ENCODE peak calls at places on chromosomes 13 and 19, in ten cellular contexts. M, T, H, R, Y, F, O, J, W and P are unnamed samples. For H3K9me3, the result is how much of the 10 kb centered on the place peaks cover.

GRCh38 chr13:106499905-106500304 is 35.6 kb downstream of the EFNB2 start:
- DNase-seq in M (no peak), T (no peak), H (no peak), R (no peak), Y (no peak), F (no peak), O (peak), J (no peak), W (no peak), P (no peak)

GRCh38 chr19:14375055-14375581 is 6.1 kb upstream of the ADGRE5 start:
- DNase-seq in M (no peak), T (no peak), H (no peak), R (peak), Y (no peak), F (peak), O (no peak), J (peak), W (no peak), P (peak)

GRCh38 chr19:23273022-23273593 is 22.9 kb upstream of the ZNF724 start:
- DNase-seq in M (no peak), T (no peak), H (no peak), R (no peak), Y (no peak), F (peak), O (no peak), J (no peak), W (no peak), P (no peak)

GRCh38 chr13:28872427-28873176 is 52.5 kb downstream of the MTUS2 start:
- DNase-seq in M (no peak), T (no peak), H (no peak), R (no peak), Y (no peak), F (no peak), O (no peak), J (no peak), W (no peak), P (no peak)

GRCh38 chr19:39497850-39498261 is 891 bp upstream of the DLL3 start:
- DNase-seq in M (peak), T (no peak), H (no peak), R (no peak), Y (peak), F (no peak), O (peak), J (no peak), W (peak), P (no peak)

GRCh38 chr13:99577934-99578917 is 77.0 kb downstream of the TM9SF2 start:
- DNase-seq in M (peak), T (no peak), H (no peak), R (no peak), Y (no peak), F (no peak), O (peak), J (no peak), W (peak), P (no peak)

GRCh38 chr13:79312456-79312855 is 93.6 kb downstream of the RBM26 start:
- DNase-seq in M (peak), T (no peak), H (no peak), R (no peak), Y (no peak), F (no peak), O (peak), J (no peak), W (no peak), P (no peak)

GRCh38 chr13:52092087-52092486 is 36.8 kb downstream of the NEK5 start:
- DNase-seq in M (no peak), T (no peak), H (no peak), R (no peak), Y (no peak), F (no peak), O (no peak), J (no peak), W (no peak), P (no peak)

GRCh38 chr13:83546476-83546875 is 335.8 kb downstream of the SLITRK1 start:
- DNase-seq in M (no peak), T (no peak), H (no peak), R (no peak), Y (no peak), F (no peak), O (peak), J (no peak), W (no peak), P (no peak)

GRCh38 chr13:19592657-19593175 is 31.4 kb upstream of the TPTE2 start:
- DNase-seq in M (no peak), T (no peak), H (no peak), R (no peak), Y (no peak), F (no peak), O (no peak), J (no peak), W (no peak), P (no peak)

GRCh38 chr13:74570046-74570445 is 435.8 kb upstream of the KLF12 start:
- DNase-seq in M (no peak), T (no peak), H (no peak), R (no peak), Y (no peak), F (no peak), O (no peak), J (no peak), W (no peak), P (no peak)

GRCh38 chr13:20414475-20415287 is 111.0 kb downstream of the CRYL1 start:
- DNase-seq in M (no peak), T (no peak), H (no peak), R (no peak), Y (no peak), F (no peak), O (no peak), J (no peak), W (no peak), P (no peak)

GRCh38 chr13:94079876-94080275 is 399.6 kb downstream of the DCT start:
- DNase-seq in M (peak), T (no peak), H (no peak), R (no peak), Y (no peak), F (no peak), O (peak), J (no peak), W (no peak), P (no peak)

GRCh38 chr19:28633223-28634030 is 579.5 kb downstream of the UQCRFS1 start:
- DNase-seq in M (peak), T (no peak), H (no peak), R (no peak), Y (peak), F (peak), O (peak), J (peak), W (peak), P (no peak)

GRCh38 chr19:24062222-24062621 is 24.8 kb upstream of the ZNF254 start:
- DNase-seq in M (no peak), T (no peak), H (no peak), R (no peak), Y (no peak), F (no peak), O (no peak), J (no peak), W (no peak), P (no peak)

GRCh38 chr19:47111081-47111589 is 2.4 kb downstream of the ZC3H4 start:
- DNase-seq in M (no peak), T (no peak), H (no peak), R (peak), Y (no peak), F (no peak), O (no peak), J (peak), W (no peak), P (no peak)

GRCh38 chr19:34669305-34669704 is 7.7 kb downstream of the SCGB2B2 start:
- DNase-seq in M (no peak), T (no peak), H (no peak), R (no peak), Y (no peak), F (no peak), O (no peak), J (no peak), W (no peak), P (no peak)

GRCh38 chr19:40392123-40392522 is 2.1 kb upstream of the HIPK4 start:
- DNase-seq in M (no peak), T (no peak), H (no peak), R (no peak), Y (no peak), F (no peak), O (no peak), J (no peak), W (no peak), P (no peak)

GRCh38 chr19:14497347-14497921 is 1.5 kb upstream of the GIPC1 start:
- DNase-seq in M (no peak), T (no peak), H (no peak), R (no peak), Y (peak), F (no peak), O (peak), J (no peak), W (peak), P (no peak)

GRCh38 chr13:112997188-112998135 is 28.4 kb downstream of the MCF2L start:
- DNase-seq in M (no peak), T (no peak), H (no peak), R (no peak), Y (no peak), F (no peak), O (no peak), J (no peak), W (no peak), P (no peak)

GRCh38 chr13:107669356-107669755 is 546.0 kb downstream of the LIG4 start:
- DNase-seq in M (no peak), T (no peak), H (no peak), R (no peak), Y (no peak), F (no peak), O (no peak), J (no peak), W (no peak), P (no peak)

GRCh38 chr19:10295305-10295846 is 5.6 kb downstream of the ICAM5 start:
- DNase-seq in M (no peak), T (no peak), H (no peak), R (peak), Y (no peak), F (peak), O (peak), J (peak), W (peak), P (no peak)

GRCh38 chr13:112980441-112980840 is 11.4 kb downstream of the MCF2L start:
- DNase-seq in M (no peak), T (no peak), H (no peak), R (no peak), Y (no peak), F (no peak), O (no peak), J (no peak), W (no peak), P (no peak)

GRCh38 chr13:21812192-21812626 is 141.3 kb downstream of the FGF9 start:
- DNase-seq in M (no peak), T (no peak), H (no peak), R (no peak), Y (no peak), F (no peak), O (no peak), J (no peak), W (no peak), P (no peak)

GRCh38 chr19:39430675-39431593 is 4.8 kb downstream of the RPS16 start:
- DNase-seq in M (peak), T (peak), H (no peak), R (peak), Y (peak), F (peak), O (peak), J (peak), W (peak), P (no peak)

GRCh38 chr19:32830231-32831014 is 39.1 kb downstream of the SLC7A9 start:
- DNase-seq in M (peak), T (no peak), H (no peak), R (no peak), Y (peak), F (no peak), O (peak), J (no peak), W (no peak), P (no peak)

GRCh38 chr13:31160857-31161582 is 684 bp downstream of the HSPH1 start:
- DNase-seq in M (peak), T (peak), H (peak), R (peak), Y (peak), F (peak), O (peak), J (peak), W (peak), P (peak)

GRCh38 chr13:113769881-113770280 is 10.9 kb downstream of the TMEM255B start:
- DNase-seq in M (no peak), T (no peak), H (peak), R (peak), Y (no peak), F (no peak), O (no peak), J (no peak), W (no peak), P (no peak)

GRCh38 chr19:12777217-12778019 is 2.1 kb upstream of the HOOK2 start:
- DNase-seq in M (peak), T (no peak), H (peak), R (peak), Y (peak), F (peak), O (peak), J (peak), W (peak), P (no peak)

GRCh38 chr13:111594606-111595005 is 274.2 kb downstream of the TEX29 start:
- DNase-seq in M (no peak), T (no peak), H (no peak), R (no peak), Y (no peak), F (no peak), O (no peak), J (no peak), W (no peak), P (no peak)

GRCh38 chr19:30559446-30559845 is 187.3 kb downstream of the ZNF536 start:
- DNase-seq in M (no peak), T (no peak), H (peak), R (no peak), Y (no peak), F (no peak), O (no peak), J (no peak), W (no peak), P (no peak)

GRCh38 chr19:30556230-30556711 is 184.1 kb downstream of the ZNF536 start:
- DNase-seq in M (no peak), T (no peak), H (peak), R (no peak), Y (no peak), F (no peak), O (no peak), J (no peak), W (no peak), P (no peak)

GRCh38 chr19:30557927-30558557 is 185.9 kb downstream of the ZNF536 start:
- DNase-seq in M (no peak), T (no peak), H (peak), R (no peak), Y (no peak), F (no peak), O (no peak), J (no peak), W (no peak), P (no peak)

GRCh38 chr19:30557212-30557611 is 185.0 kb downstream of the ZNF536 start:
- DNase-seq in M (no peak), T (no peak), H (no peak), R (no peak), Y (no peak), F (no peak), O (no peak), J (no peak), W (no peak), P (no peak)

GRCh38 chr19:30558793-30559192 is 186.6 kb downstream of the ZNF536 start:
- DNase-seq in M (no peak), T (no peak), H (no peak), R (no peak), Y (no peak), F (no peak), O (no peak), J (no peak), W (no peak), P (no peak)
- H3K27ac ChIP-seq in M (no peak), T (no peak), H (no peak), R (no peak), Y (no peak), F (no peak), O (no peak), J (no peak), W (no peak), P (no peak)

GRCh38 chr13:24145231-24145630 is 15.3 kb upstream of the SPATA13 start:
- DNase-seq in M (no peak), T (no peak), H (no peak), R (no peak), Y (no peak), F (no peak), O (no peak), J (no peak), W (no peak), P (no peak)

GRCh38 chr13:24138911-24139310 is 21.6 kb upstream of the SPATA13 start:
- DNase-seq in M (no peak), T (no peak), H (no peak), R (no peak), Y (no peak), F (no peak), O (no peak), J (no peak), W (no peak), P (no peak)

GRCh38 chr13:24142453-24142852 is 18.1 kb upstream of the SPATA13 start:
- DNase-seq in M (no peak), T (no peak), H (no peak), R (no peak), Y (no peak), F (no peak), O (no peak), J (no peak), W (no peak), P (no peak)

GRCh38 chr13:24141333-24141910 is 19.1 kb upstream of the SPATA13 start:
- DNase-seq in M (no peak), T (no peak), H (no peak), R (no peak), Y (no peak), F (no peak), O (no peak), J (no peak), W (no peak), P (no peak)

GRCh38 chr13:24142886-24143285 is 17.6 kb upstream of the SPATA13 start:
- DNase-seq in M (no peak), T (no peak), H (no peak), R (no peak), Y (no peak), F (no peak), O (no peak), J (no peak), W (no peak), P (no peak)
- H3K9me3 ChIP-seq in M (under half), T (under half), H (under half), R (under half), Y (under half), F (under half), O (under half), J (under half), W (under half), P (under half)

DNA sequence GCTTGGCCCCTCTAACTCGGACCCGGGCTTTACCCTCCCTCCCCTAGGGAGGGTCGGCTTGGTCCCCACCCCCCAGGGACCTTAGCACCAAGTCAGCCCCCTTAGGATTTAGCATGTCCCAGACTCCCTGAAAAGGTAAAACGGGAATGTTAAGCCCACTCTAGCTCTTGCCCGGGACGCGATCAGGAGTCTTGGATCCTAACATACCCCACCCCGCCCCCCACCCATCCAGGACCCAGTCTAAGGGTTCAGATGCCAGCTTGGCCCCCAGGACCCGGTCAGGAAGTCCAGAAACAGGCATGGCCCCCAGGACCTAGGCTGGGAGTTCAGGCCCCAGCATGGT is 437 bp downstream of the EPOR start:
- DNase-seq in M (no peak), T (no peak), H (no peak), R (no peak), Y (no peak), F (no peak), O (no peak), J (no peak), W (no peak), P (no peak)
- H3K27ac ChIP-seq in M (no peak), T (no peak), H (no peak), R (peak), Y (no peak), F (no peak), O (peak), J (peak), W (peak), P (no peak)

DNA sequence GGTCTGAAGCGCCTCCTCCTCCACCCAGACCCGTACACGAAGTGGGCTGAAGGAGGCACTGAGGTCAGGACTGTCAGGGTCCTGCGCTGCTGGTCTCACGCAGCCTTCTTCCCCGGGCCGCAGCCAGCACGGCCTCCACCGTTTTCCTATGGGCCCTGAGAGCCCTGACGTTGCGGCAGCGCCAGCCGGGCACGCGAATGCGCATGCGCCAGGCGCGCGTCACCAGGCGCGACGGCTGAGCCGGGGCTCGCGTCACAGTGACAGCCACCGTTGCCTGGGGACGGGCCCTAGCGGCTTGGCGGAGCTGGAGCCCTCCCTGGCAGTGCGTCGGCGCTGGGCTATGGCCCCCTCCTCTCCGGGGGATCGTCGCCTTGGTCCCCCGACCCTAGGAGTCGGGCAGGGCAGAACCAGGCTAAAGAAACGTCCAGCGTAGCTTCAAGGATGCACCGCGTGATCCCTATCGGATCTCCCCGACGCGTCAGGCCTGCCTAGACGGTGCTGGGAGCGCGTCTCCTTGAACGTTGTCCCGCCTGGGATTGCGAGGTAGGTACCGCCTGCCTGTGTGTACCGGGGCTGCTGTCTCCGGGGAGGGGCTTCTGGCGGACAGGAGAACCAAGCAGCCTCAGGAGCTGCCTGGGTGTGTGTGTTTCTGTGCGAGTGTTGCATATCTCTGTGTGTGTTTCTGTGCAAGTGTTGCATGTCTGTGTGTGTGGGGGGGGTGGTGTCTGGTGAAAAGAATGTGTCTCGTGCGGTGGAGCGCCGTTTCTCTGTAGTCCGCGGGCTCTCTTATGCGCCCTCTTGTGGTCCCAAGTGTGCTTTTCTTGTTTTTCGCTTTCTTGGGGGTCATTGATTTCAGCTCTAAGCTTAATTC is 43.2 kb downstream of the ZNF571 start:
- DNase-seq in M (peak), T (no peak), H (no peak), R (peak), Y (no peak), F (peak), O (peak), J (no peak), W (no peak), P (no peak)
- H3K9me3 ChIP-seq in M (under half), T (half or more), H (under half), R (half or more), Y (under half), F (half or more), O (under half), J (under half), W (half or more), P (under half)

GRCh38 chr13:40776232-40776631 is 5.2 kb upstream of the MRPS31 start:
- DNase-seq in M (no peak), T (no peak), H (no peak), R (no peak), Y (no peak), F (no peak), O (no peak), J (no peak), W (no peak), P (no peak)

GRCh38 chr13:40774672-40775071 is 3.7 kb upstream of the MRPS31 start:
- DNase-seq in M (no peak), T (no peak), H (no peak), R (no peak), Y (no peak), F (no peak), O (no peak), J (no peak), W (no peak), P (no peak)

GRCh38 chr13:40777957-40778235 is 6.9 kb upstream of the MRPS31 start:
- DNase-seq in M (no peak), T (no peak), H (no peak), R (no peak), Y (no peak), F (no peak), O (no peak), J (no peak), W (no peak), P (no peak)

GRCh38 chr13:40777166-40777956 is 6.4 kb upstream of the MRPS31 start:
- DNase-seq in M (peak), T (no peak), H (no peak), R (no peak), Y (peak), F (peak), O (peak), J (no peak), W (peak), P (no peak)

GRCh38 chr13:40776681-40777165 is 5.7 kb upstream of the MRPS31 start:
- DNase-seq in M (peak), T (no peak), H (no peak), R (no peak), Y (no peak), F (peak), O (peak), J (no peak), W (no peak), P (peak)
- H3K27ac ChIP-seq in M (no peak), T (no peak), H (no peak), R (no peak), Y (no peak), F (peak), O (no peak), J (peak), W (no peak), P (peak)

GRCh38 chr13:109725995-109726637 is 60.3 kb downstream of the IRS2 start:
- DNase-seq in M (no peak), T (no peak), H (no peak), R (no peak), Y (no peak), F (no peak), O (no peak), J (no peak), W (no peak), P (no peak)
- H3K9me3 ChIP-seq in M (under half), T (under half), H (under half), R (under half), Y (under half), F (under half), O (under half), J (under half), W (under half), P (under half)

DNA sequence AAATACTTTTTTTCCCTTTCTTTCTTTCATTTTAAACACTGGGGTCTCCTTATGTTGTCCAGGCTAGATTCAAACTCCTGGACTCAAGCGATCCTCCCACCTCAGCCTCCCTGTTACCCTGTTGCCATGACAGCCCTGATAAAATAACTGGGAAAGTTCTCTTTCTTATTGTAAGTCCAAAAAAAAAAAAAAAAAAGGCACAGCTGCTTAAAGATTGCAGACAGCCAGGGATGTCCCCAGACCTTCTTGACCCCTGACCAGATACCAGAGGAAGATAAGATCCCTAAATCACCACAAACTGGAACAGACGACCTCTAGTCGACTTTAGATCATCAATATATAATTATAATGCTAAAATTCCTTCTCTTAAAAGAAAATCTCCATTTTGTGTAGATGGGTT is 1.1 kb upstream of the MVB12A start:
- DNase-seq in M (no peak), T (no peak), H (no peak), R (no peak), Y (no peak), F (no peak), O (peak), J (no peak), W (no peak), P (no peak)
- H3K27ac ChIP-seq in M (no peak), T (peak), H (peak), R (peak), Y (peak), F (no peak), O (peak), J (peak), W (peak), P (peak)